ENCODE peak calls at places on chromosome 19, in seven cellular contexts. One of them, this sample, is unnamed.

GRCh38 chr19:6682607-6683128 is 12.7 kb upstream of the TNFSF14 start:
- DNase-seq in NCI-H345: no peak
- DNase-seq in NCI-H2081: no peak
- DNase-seq in DMS153: no peak
- DNase-seq in iPS DF 19.7: no peak
- DNase-seq in GM12864: no peak
- DNase-seq in activated T-cell treated with anti-CD3 and anti-CD28 coated beads, Interleukin-2, amount 50 U/mL, for 72 hours: no peak
- DNase-seq in this sample: no peak

GRCh38 chr19:3034194-3034844 is 5.2 kb upstream of the TLE2 start:
- DNase-seq in NCI-H345: no peak
- DNase-seq in NCI-H2081: no peak
- DNase-seq in DMS153: no peak
- DNase-seq in iPS DF 19.7: no peak
- DNase-seq in GM12864: no peak
- DNase-seq in activated T-cell treated with anti-CD3 and anti-CD28 coated beads, Interleukin-2, amount 50 U/mL, for 72 hours: no peak
- DNase-seq in this sample: no peak

GRCh38 chr19:40716031-40716654 is 543 bp downstream of the COQ8B start:
- DNase-seq in NCI-H345: peak
- DNase-seq in NCI-H2081: no peak
- DNase-seq in DMS153: no peak
- DNase-seq in iPS DF 19.7: no peak
- DNase-seq in GM12864: peak
- DNase-seq in activated T-cell treated with anti-CD3 and anti-CD28 coated beads, Interleukin-2, amount 50 U/mL, for 72 hours: peak
- DNase-seq in this sample: no peak

GRCh38 chr19:42242071-42242511 is 311 bp downstream of the GSK3A start:
- DNase-seq in NCI-H345: no peak
- DNase-seq in NCI-H2081: no peak
- DNase-seq in DMS153: no peak
- DNase-seq in iPS DF 19.7: no peak
- DNase-seq in GM12864: no peak
- DNase-seq in activated T-cell treated with anti-CD3 and anti-CD28 coated beads, Interleukin-2, amount 50 U/mL, for 72 hours: no peak
- DNase-seq in this sample: no peak

GRCh38 chr19:41940443-41941409 is 12.5 kb upstream of the ERFL start:
- DNase-seq in NCI-H345: no peak
- DNase-seq in NCI-H2081: no peak
- DNase-seq in DMS153: no peak
- DNase-seq in iPS DF 19.7: no peak
- DNase-seq in GM12864: no peak
- DNase-seq in activated T-cell treated with anti-CD3 and anti-CD28 coated beads, Interleukin-2, amount 50 U/mL, for 72 hours: no peak
- DNase-seq in this sample: no peak

GRCh38 chr19:5503598-5503997 is 48.4 kb downstream of the ZNRF4 start:
- DNase-seq in NCI-H345: no peak
- DNase-seq in NCI-H2081: no peak
- DNase-seq in DMS153: no peak
- DNase-seq in iPS DF 19.7: no peak
- DNase-seq in GM12864: no peak
- DNase-seq in activated T-cell treated with anti-CD3 and anti-CD28 coated beads, Interleukin-2, amount 50 U/mL, for 72 hours: no peak
- DNase-seq in this sample: no peak

GRCh38 chr19:53958168-53958571 is 4.6 kb upstream of the CACNG8 start:
- DNase-seq in NCI-H345: no peak
- DNase-seq in NCI-H2081: no peak
- DNase-seq in DMS153: no peak
- DNase-seq in iPS DF 19.7: no peak
- DNase-seq in GM12864: no peak
- DNase-seq in activated T-cell treated with anti-CD3 and anti-CD28 coated beads, Interleukin-2, amount 50 U/mL, for 72 hours: no peak
- DNase-seq in this sample: no peak

GRCh38 chr19:44757735-44758505 is 9.4 kb downstream of the BCL3 start:
- DNase-seq in NCI-H345: no peak
- DNase-seq in NCI-H2081: no peak
- DNase-seq in DMS153: no peak
- DNase-seq in iPS DF 19.7: no peak
- DNase-seq in GM12864: no peak
- DNase-seq in activated T-cell treated with anti-CD3 and anti-CD28 coated beads, Interleukin-2, amount 50 U/mL, for 72 hours: no peak
- DNase-seq in this sample: no peak

GRCh38 chr19:53982056-53982455 is 9.4 kb upstream of the CACNG6 start:
- DNase-seq in NCI-H345: no peak
- DNase-seq in NCI-H2081: no peak
- DNase-seq in DMS153: no peak
- DNase-seq in iPS DF 19.7: no peak
- DNase-seq in GM12864: no peak
- DNase-seq in activated T-cell treated with anti-CD3 and anti-CD28 coated beads, Interleukin-2, amount 50 U/mL, for 72 hours: no peak
- DNase-seq in this sample: no peak

GRCh38 chr19:55656552-55656951 is 1.7 kb downstream of the U2AF2 start:
- DNase-seq in NCI-H345: no peak
- DNase-seq in NCI-H2081: no peak
- DNase-seq in DMS153: no peak
- DNase-seq in iPS DF 19.7: no peak
- DNase-seq in GM12864: no peak
- DNase-seq in activated T-cell treated with anti-CD3 and anti-CD28 coated beads, Interleukin-2, amount 50 U/mL, for 72 hours: no peak
- DNase-seq in this sample: no peak

GRCh38 chr19:53980553-53981407 is 10.7 kb upstream of the CACNG6 start:
- DNase-seq in NCI-H345: no peak
- DNase-seq in NCI-H2081: no peak
- DNase-seq in DMS153: no peak
- DNase-seq in iPS DF 19.7: peak
- DNase-seq in GM12864: no peak
- DNase-seq in activated T-cell treated with anti-CD3 and anti-CD28 coated beads, Interleukin-2, amount 50 U/mL, for 72 hours: no peak
- DNase-seq in this sample: no peak

GRCh38 chr19:33248104-33248503 is 22.5 kb upstream of the SLC7A10 start:
- DNase-seq in NCI-H345: no peak
- DNase-seq in NCI-H2081: no peak
- DNase-seq in DMS153: no peak
- DNase-seq in iPS DF 19.7: no peak
- DNase-seq in GM12864: no peak
- DNase-seq in activated T-cell treated with anti-CD3 and anti-CD28 coated beads, Interleukin-2, amount 50 U/mL, for 72 hours: no peak
- DNase-seq in this sample: no peak

GRCh38 chr19:19371056-19371455 is 34.4 kb upstream of the GATAD2A start:
- DNase-seq in NCI-H345: no peak
- DNase-seq in NCI-H2081: no peak
- DNase-seq in DMS153: no peak
- DNase-seq in iPS DF 19.7: no peak
- DNase-seq in GM12864: no peak
- DNase-seq in activated T-cell treated with anti-CD3 and anti-CD28 coated beads, Interleukin-2, amount 50 U/mL, for 72 hours: no peak
- DNase-seq in this sample: no peak

GRCh38 chr19:44904426-44904994 is 1.1 kb upstream of the APOE start:
- DNase-seq in NCI-H345: no peak
- DNase-seq in NCI-H2081: no peak
- DNase-seq in DMS153: no peak
- DNase-seq in iPS DF 19.7: no peak
- DNase-seq in GM12864: no peak
- DNase-seq in activated T-cell treated with anti-CD3 and anti-CD28 coated beads, Interleukin-2, amount 50 U/mL, for 72 hours: no peak
- DNase-seq in this sample: no peak

GRCh38 chr19:51552996-51553725 is 17.9 kb upstream of the ZNF175 start:
- DNase-seq in NCI-H345: no peak
- DNase-seq in NCI-H2081: no peak
- DNase-seq in DMS153: no peak
- DNase-seq in iPS DF 19.7: peak
- DNase-seq in GM12864: no peak
- DNase-seq in activated T-cell treated with anti-CD3 and anti-CD28 coated beads, Interleukin-2, amount 50 U/mL, for 72 hours: peak
- DNase-seq in this sample: peak

GRCh38 chr19:18603255-18603957 is 3.2 kb downstream of the CRLF1 start:
- DNase-seq in NCI-H345: no peak
- DNase-seq in NCI-H2081: no peak
- DNase-seq in DMS153: no peak
- DNase-seq in iPS DF 19.7: no peak
- DNase-seq in GM12864: no peak
- DNase-seq in activated T-cell treated with anti-CD3 and anti-CD28 coated beads, Interleukin-2, amount 50 U/mL, for 72 hours: peak
- DNase-seq in this sample: no peak